ENCODE peak calls at places on chromosomes 6 and 20, in seven cellular contexts. A is cardiac muscle cell, U is kidney epithelial cell, J is psoas muscle, B is uterus, N is cardiac fibroblast, E is heart right ventricle. Z is an unnamed sample.

GRCh38 chr6:29762781-29763214 is 39.6 kb downstream of the HLA-F start:
- DNase-seq in J (peak; percentile 42), E (no peak), U (peak; percentile 56), B (no peak), N (peak; percentile 25), A (no peak), Z (peak; percentile 21)

GRCh38 chr6:122718616-122719015 is 60.9 kb upstream of the FABP7 start:
- DNase-seq in U (no peak), N (no peak), E (no peak), A (no peak), J (no peak), B (no peak), Z (no peak)

GRCh38 chr6:70684794-70685493 is 17.3 kb downstream of the SMAP1 start:
- DNase-seq in E (no peak), J (no peak), B (no peak), N (no peak), U (no peak), A (no peak), Z (no peak)

GRCh38 chr6:157768304-157768703 is 54.7 kb upstream of the SNX9 start:
- DNase-seq in N (no peak), J (no peak), U (no peak), B (no peak), E (no peak), A (no peak), Z (no peak)

GRCh38 chr6:37460805-37461204 is 27.8 kb downstream of the CMTR1 start:
- DNase-seq in N (no peak), J (no peak), E (no peak), U (no peak), A (no peak), B (no peak), Z (no peak)

GRCh38 chr6:12385316-12385715 is 95.2 kb downstream of the EDN1 start:
- DNase-seq in N (no peak), B (no peak), U (no peak), J (no peak), A (no peak), E (no peak), Z (no peak)

GRCh38 chr6:134035823-134036296 is 16.6 kb downstream of the SLC2A12 start:
- DNase-seq in A (no peak), U (peak; percentile 71), B (no peak), J (no peak), E (no peak), N (peak; percentile 49), Z (peak; percentile 40)

GRCh38 chr6:158911746-158912158 is 88.2 kb downstream of the RSPH3 start:
- DNase-seq in B (no peak), E (no peak), N (no peak), U (no peak), J (no peak), A (no peak), Z (no peak)

GRCh38 chr6:87879144-87879861 is 168.3 kb upstream of the SPACA1 start:
- DNase-seq in N (no peak), J (no peak), U (no peak), B (no peak), A (no peak), E (no peak), Z (peak; percentile 40)

GRCh38 chr6:3825851-3826581 is 23.2 kb upstream of the FAM50B start:
- DNase-seq in U (peak; percentile 95), N (peak; percentile 99), A (no peak), E (peak; percentile 86), J (peak; percentile 92), B (peak; percentile 90), Z (peak; percentile 96)

GRCh38 chr6:53737746-53738145 is 57.1 kb upstream of the LRRC1 start:
- DNase-seq in U (no peak), E (no peak), N (no peak), J (no peak), A (no peak), B (no peak), Z (no peak)

GRCh38 chr6:6711832-6712231 is 123.3 kb downstream of the LY86 start:
- DNase-seq in N (no peak), B (no peak), A (no peak), J (no peak), U (no peak), E (no peak), Z (no peak)

GRCh38 chr6:33208089-33208967 is at the start of gene RING1:
- DNase-seq in A (peak; percentile 85), N (peak; percentile 82), B (peak; percentile 87), E (peak; percentile 90), U (no peak), J (peak; percentile 90), Z (peak; percentile 54)

GRCh38 chr20:37935435-37935834 is 32.5 kb downstream of the VSTM2L start:
- DNase-seq in J (no peak), N (peak; percentile 23), U (no peak), E (no peak), B (no peak), A (no peak), Z (peak; percentile 44)

GRCh38 chr6:137233561-137234504 is 14.6 kb upstream of the IFNGR1 start:
- DNase-seq in E (peak; percentile 22), U (peak; percentile 81), J (peak; percentile 56), N (peak; percentile 96), B (peak; percentile 29), A (no peak), Z (peak; percentile 98)

GRCh38 chr6:82410151-82410621 is 46.6 kb downstream of the TPBG start:
- DNase-seq in A (no peak), B (no peak), E (no peak), U (no peak), N (peak; percentile 59), J (no peak), Z (peak; percentile 99)

GRCh38 chr6:163570579-163571231 is 156.2 kb downstream of the QKI start:
- DNase-seq in A (no peak), B (no peak), J (no peak), E (no peak), N (no peak), U (no peak), Z (no peak)

DNA sequence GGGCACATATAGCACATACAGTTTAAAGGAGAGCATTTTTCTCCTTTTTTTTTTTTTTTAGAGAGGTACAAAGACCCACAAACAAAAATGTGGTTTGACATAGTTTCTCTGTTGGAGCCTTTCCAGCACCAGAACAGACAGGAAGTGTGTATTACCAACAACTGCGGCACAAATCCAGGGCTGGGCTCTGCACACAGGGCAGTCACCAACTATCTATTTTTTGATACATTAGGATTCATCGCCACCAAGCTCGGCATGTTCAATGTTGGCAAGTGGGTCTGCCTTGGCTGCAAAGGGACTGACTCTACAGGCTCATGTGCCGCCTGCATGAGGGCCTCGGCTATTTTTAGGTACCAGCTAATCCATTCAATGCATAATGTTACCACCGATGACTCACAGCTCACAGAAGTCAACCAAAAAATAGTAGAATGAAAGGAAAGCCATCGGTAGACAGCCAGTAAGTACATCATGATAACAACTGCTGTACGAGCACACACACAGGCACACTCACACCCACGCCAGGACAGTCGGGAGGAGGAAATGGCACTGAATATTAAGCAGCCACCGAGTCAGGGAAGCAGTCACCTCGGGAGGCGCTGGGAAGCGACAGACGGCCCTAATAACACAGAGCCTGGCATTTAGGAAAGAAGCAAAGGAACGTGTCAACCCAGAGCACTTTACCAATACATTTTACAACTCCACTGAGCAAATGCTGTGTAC is 81.6 kb downstream of the GMPR start:
- DNase-seq in U (peak; percentile 86), A (peak; percentile 74), E (peak; percentile 58), N (peak; percentile 89), B (peak; percentile 78), J (peak; percentile 80), Z (peak; percentile 96)
- H3K4me3 ChIP-seq in U (no peak overlapping the region), A (no peak overlapping the region), E (peak overlapping the region; percentile 22), N (no peak overlapping the region), B (no peak overlapping the region), J (peak overlapping the region; percentile 59), Z (no peak overlapping the region)

GRCh38 chr6:108120311-108120710 is 45.5 kb upstream of the NR2E1 start:
- DNase-seq in A (no peak), B (no peak), J (no peak), U (no peak), N (no peak), E (no peak), Z (no peak)

GRCh38 chr6:108127056-108127455 is 38.8 kb upstream of the NR2E1 start:
- DNase-seq in U (no peak), N (no peak), J (no peak), A (no peak), E (no peak), B (no peak), Z (no peak)

GRCh38 chr6:108123946-108124345 is 41.9 kb upstream of the NR2E1 start:
- DNase-seq in U (no peak), E (no peak), A (no peak), B (no peak), J (no peak), N (no peak), Z (no peak)

GRCh38 chr6:108121612-108122011 is 44.2 kb upstream of the NR2E1 start:
- DNase-seq in B (no peak), E (no peak), U (no peak), N (no peak), J (no peak), A (no peak), Z (no peak)

GRCh38 chr6:108123516-108123929 is 42.3 kb upstream of the NR2E1 start:
- DNase-seq in U (no peak), J (no peak), A (peak; percentile 8), N (no peak), E (no peak), B (no peak), Z (no peak)
- H3K4me3 ChIP-seq in U (no peak overlapping the region), J (no peak overlapping the region), A (no peak overlapping the region), N (no peak overlapping the region), E (no peak overlapping the region), B (no peak overlapping the region), Z (no peak overlapping the region)

GRCh38 chr6:105488521-105489212 is 85.8 kb upstream of the PREP start:
- DNase-seq in U (no peak), B (no peak), N (peak; percentile 20), A (no peak), E (no peak), J (no peak), Z (no peak)
- H3K4me3 ChIP-seq in U (no peak overlapping the region), B (no peak overlapping the region), N (no peak overlapping the region), A (no peak overlapping the region), E (peak overlapping the region; percentile 11), J (peak overlapping the region; percentile 13), Z (no peak overlapping the region)

DNA sequence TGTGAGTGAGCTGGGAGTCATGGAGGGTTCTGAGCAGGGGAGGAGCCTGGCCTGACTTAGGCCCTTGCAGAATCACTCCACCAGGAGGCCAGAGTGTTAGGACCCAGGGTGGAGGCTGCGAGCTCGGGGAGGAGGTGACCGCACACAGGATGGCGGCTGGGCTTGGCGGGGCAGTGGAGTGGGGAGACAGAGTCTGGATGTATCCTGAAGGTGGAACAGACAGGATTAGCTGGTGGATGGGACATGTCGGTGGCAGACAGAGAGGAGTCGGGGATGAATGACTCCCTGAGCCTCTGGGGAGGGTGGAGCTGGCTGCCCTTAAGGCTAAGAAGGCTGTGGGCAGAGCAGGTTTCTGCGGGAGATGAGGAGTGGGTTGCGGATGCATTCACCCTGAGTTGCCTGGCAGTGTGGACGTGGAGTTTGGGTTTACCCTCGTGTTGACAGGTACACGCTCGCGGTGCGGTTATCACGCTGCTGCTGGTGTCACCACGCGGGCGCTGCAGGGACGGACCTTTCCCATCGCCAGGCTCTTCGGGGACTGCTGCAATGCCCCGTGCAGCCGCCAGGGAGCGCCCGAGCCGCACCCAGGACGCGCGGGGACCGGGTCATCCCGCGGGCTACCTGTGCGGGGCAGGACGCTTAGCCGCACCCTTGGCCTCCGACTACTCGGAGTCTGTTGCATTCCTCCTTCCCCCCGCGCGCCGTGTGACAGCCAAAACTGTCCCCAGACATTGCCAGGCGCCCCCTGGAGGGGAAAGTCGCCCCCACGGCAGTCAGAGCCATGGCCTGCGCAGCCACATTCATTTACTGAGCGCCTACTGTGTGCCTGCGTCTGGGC is 43.0 kb upstream of the PTGIS start:
- DNase-seq in U (no peak), J (peak; percentile 80), B (peak; percentile 65), N (peak; percentile 60), A (peak; percentile 82), E (peak; percentile 81), Z (no peak)
- H3K4me3 ChIP-seq in U (no peak overlapping the region), J (peak overlapping the region; percentile 46), B (no peak overlapping the region), N (no peak overlapping the region), A (no peak overlapping the region), E (peak overlapping the region; percentile 16), Z (no peak overlapping the region)

Z was measured in fibroblast of mammary gland.